ENCODE peak calls at places on chromosome 1, in five cellular contexts. One of them, this sample, is unnamed.

GRCh38 chr1:110787328-110788071 is 85.4 kb upstream of the CD53 start:
- DNase-seq in cardiac septum: no peak
- DNase-seq in NCI-H460: no peak
- DNase-seq in ELF-1: no peak
- DNase-seq in ELR: no peak
- DNase-seq in this sample: no peak

GRCh38 chr1:192489748-192490147 is 85.8 kb upstream of the RGS1 start:
- DNase-seq in cardiac septum: no peak
- DNase-seq in NCI-H460: no peak
- DNase-seq in ELF-1: no peak
- DNase-seq in ELR: peak; percentile 78
- DNase-seq in this sample: no peak

GRCh38 chr1:234585333-234586055 is 24.5 kb downstream of the IRF2BP2 start:
- DNase-seq in cardiac septum: no peak
- DNase-seq in NCI-H460: no peak
- DNase-seq in ELF-1: no peak
- DNase-seq in ELR: no peak
- DNase-seq in this sample: no peak

GRCh38 chr1:83516369-83516768 is 482.6 kb downstream of the TTLL7 start:
- DNase-seq in cardiac septum: no peak
- DNase-seq in NCI-H460: no peak
- DNase-seq in ELF-1: no peak
- DNase-seq in ELR: no peak
- DNase-seq in this sample: no peak

GRCh38 chr1:92326681-92327080 is 27.8 kb downstream of the RPAP2 start:
- DNase-seq in cardiac septum: no peak
- DNase-seq in NCI-H460: no peak
- DNase-seq in ELF-1: peak; percentile 55
- DNase-seq in ELR: no peak
- DNase-seq in this sample: no peak

GRCh38 chr1:195415584-195415983 is 1192.7 kb downstream of the KCNT2 start:
- DNase-seq in cardiac septum: no peak
- DNase-seq in NCI-H460: no peak
- DNase-seq in ELF-1: no peak
- DNase-seq in ELR: peak; percentile 40
- DNase-seq in this sample: no peak

GRCh38 chr1:245807306-245807705 is 652.5 kb downstream of the KIF26B start:
- DNase-seq in cardiac septum: no peak
- DNase-seq in NCI-H460: no peak
- DNase-seq in ELF-1: no peak
- DNase-seq in ELR: no peak
- DNase-seq in this sample: no peak

GRCh38 chr1:156578006-156578405 is 1.5 kb upstream of the TTC24 start:
- DNase-seq in cardiac septum: no peak
- DNase-seq in NCI-H460: no peak
- DNase-seq in ELF-1: no peak
- DNase-seq in ELR: no peak
- DNase-seq in this sample: no peak

GRCh38 chr1:72936151-72936740 is 653.9 kb upstream of the NEGR1 start:
- DNase-seq in cardiac septum: no peak
- DNase-seq in NCI-H460: no peak
- DNase-seq in ELF-1: no peak
- DNase-seq in ELR: peak; percentile 77
- DNase-seq in this sample: no peak

GRCh38 chr1:226637147-226637935 is 88.8 kb downstream of the STUM start:
- DNase-seq in cardiac septum: peak; percentile 75
- DNase-seq in NCI-H460: peak; percentile 19
- DNase-seq in ELF-1: peak; percentile 62
- DNase-seq in ELR: peak; percentile 11
- DNase-seq in this sample: no peak

GRCh38 chr1:181033799-181034391 is at the start of gene MR1:
- DNase-seq in cardiac septum: no peak
- DNase-seq in NCI-H460: peak; percentile 91
- DNase-seq in ELF-1: no peak
- DNase-seq in ELR: peak; percentile 90
- DNase-seq in this sample: peak; percentile 89

GRCh38 chr1:7422966-7423365 is 348.1 kb upstream of the VAMP3 start:
- DNase-seq in cardiac septum: peak; percentile 61
- DNase-seq in NCI-H460: no peak
- DNase-seq in ELF-1: no peak
- DNase-seq in ELR: no peak
- DNase-seq in this sample: no peak

GRCh38 chr1:63624911-63625310 is 31.7 kb downstream of the PGM1 start:
- DNase-seq in cardiac septum: no peak
- DNase-seq in NCI-H460: no peak
- DNase-seq in ELF-1: no peak
- DNase-seq in ELR: peak; percentile 8
- DNase-seq in this sample: no peak

GRCh38 chr1:223091928-223092327 is 51.1 kb downstream of the TLR5 start:
- DNase-seq in cardiac septum: no peak
- DNase-seq in NCI-H460: no peak
- DNase-seq in ELF-1: no peak
- DNase-seq in ELR: no peak
- DNase-seq in this sample: no peak

GRCh38 chr1:77039739-77040138 is 172.5 kb downstream of the ST6GALNAC5 start:
- DNase-seq in cardiac septum: no peak
- DNase-seq in NCI-H460: peak; percentile 61
- DNase-seq in ELF-1: no peak
- DNase-seq in ELR: peak; percentile 98
- DNase-seq in this sample: no peak

GRCh38 chr1:110565565-110565964 is 40.6 kb downstream of the KCNA2 start:
- DNase-seq in cardiac septum: no peak
- DNase-seq in NCI-H460: no peak
- DNase-seq in ELF-1: no peak
- DNase-seq in ELR: no peak
- DNase-seq in this sample: no peak

This sample was measured in DMS 273 treated with DMSO at 0.1 percent for 48 hours.